ENCODE peak calls at places on chromosomes 4 and X, in four cellular contexts. One of them, this sample, is unnamed.

GRCh38 chr4:134465417-134465816 is 263.8 kb upstream of the PABPC4L start:
- DNase-seq in ACHN: no peak
- DNase-seq in amniotic stem cell: no peak
- DNase-seq in AG08395: no peak
- DNase-seq in this sample: no peak

GRCh38 chrX:72576161-72576896 is 3.7 kb upstream of the HDAC8 start:
- DNase-seq in ACHN: no peak
- DNase-seq in amniotic stem cell: no peak
- DNase-seq in AG08395: no peak
- DNase-seq in this sample: no peak

GRCh38 chr4:78136109-78137081 is 79.3 kb downstream of the FRAS1 start:
- DNase-seq in AG08395: no peak
- DNase-seq in amniotic stem cell: no peak
- DNase-seq in ACHN: no peak
- DNase-seq in this sample: no peak

GRCh38 chr4:145882594-145882993 is 56.0 kb downstream of the ZNF827 start:
- DNase-seq in amniotic stem cell: no peak
- DNase-seq in ACHN: no peak
- DNase-seq in AG08395: no peak
- DNase-seq in this sample: peak; percentile 18

GRCh38 chrX:136209016-136209738 is 42.0 kb downstream of the MAP7D3 start:
- DNase-seq in ACHN: peak; percentile 48
- DNase-seq in amniotic stem cell: no peak
- DNase-seq in AG08395: peak; percentile 62
- DNase-seq in this sample: no peak

GRCh38 chr4:85600501-85600900 is 125.6 kb downstream of the ARHGAP24 start:
- DNase-seq in AG08395: no peak
- DNase-seq in amniotic stem cell: no peak
- DNase-seq in ACHN: no peak
- DNase-seq in this sample: no peak

GRCh38 chrX:13029341-13029740 is 15.1 kb downstream of the FAM9C start:
- DNase-seq in AG08395: no peak
- DNase-seq in amniotic stem cell: peak; percentile 3
- DNase-seq in ACHN: peak; percentile 3
- DNase-seq in this sample: no peak

GRCh38 chr4:25861951-25862410 is 807 bp downstream of the SEL1L3 start:
- DNase-seq in AG08395: peak; percentile 27
- DNase-seq in ACHN: peak; percentile 49
- DNase-seq in amniotic stem cell: no peak
- DNase-seq in this sample: peak; percentile 50